ENCODE peak calls at places on chromosomes 16 and 17, in seven cellular contexts. S is body of pancreas, Y is cardiac muscle cell, R is fibroblast of villous mesenchyme, W is PC-3, O is heart left ventricle, L is colonic mucosa. G is an unnamed sample.

GRCh38 chr17:49707246-49707607 is 537 bp downstream of the SLC35B1 start:
- DNase-seq in R (peak), O (no peak), W (no peak), S (no peak), L (no peak), Y (no peak), G (peak)

GRCh38 chr17:66945451-66945850 is 19.1 kb upstream of the CACNG4 start:
- DNase-seq in R (no peak), Y (no peak), O (no peak), L (no peak), S (no peak), W (no peak), G (no peak)

GRCh38 chr16:62077998-62078397 is 41.8 kb upstream of the CDH8 start:
- DNase-seq in S (no peak), Y (peak), R (no peak), O (no peak), L (no peak), W (peak), G (no peak)

GRCh38 chr16:1920727-1921155 is 2.5 kb upstream of the HS3ST6 start:
- DNase-seq in S (no peak), W (peak), O (no peak), R (no peak), Y (peak), L (no peak), G (no peak)

GRCh38 chr17:73261952-73262675 is 434 bp upstream of the CPSF4L start:
- DNase-seq in O (no peak), S (peak), R (no peak), Y (no peak), W (no peak), L (peak), G (no peak)

GRCh38 chr16:4673387-4674046 is 19.8 kb upstream of the NUDT16L1 start:
- DNase-seq in R (no peak), W (no peak), Y (no peak), L (no peak), S (no peak), O (no peak), G (no peak)

GRCh38 chr17:61402978-61403845 is 3.6 kb downstream of the TBX2 start:
- DNase-seq in S (no peak), R (peak), W (no peak), Y (peak), L (no peak), O (no peak), G (no peak)

GRCh38 chr17:68097161-68097805 is 61.7 kb downstream of the KPNA2 start:
- DNase-seq in R (no peak), S (no peak), O (no peak), Y (no peak), W (no peak), L (no peak), G (no peak)

GRCh38 chr17:66541461-66542182 is 239.2 kb downstream of the PRKCA start:
- DNase-seq in O (no peak), W (peak), S (no peak), Y (no peak), L (peak), R (peak), G (no peak)

GRCh38 chr16:46729326-46729995 is 18.7 kb downstream of the MYLK3 start:
- DNase-seq in O (peak), S (no peak), R (no peak), W (no peak), Y (no peak), L (no peak), G (no peak)

GRCh38 chr17:64343833-64344637 is 46.6 kb downstream of the PECAM1 start:
- DNase-seq in S (peak), Y (no peak), L (peak), R (peak), W (peak), O (peak), G (peak)

GRCh38 chr17:78276098-78276497 is 44.7 kb downstream of the TMEM235 start:
- DNase-seq in L (no peak), W (no peak), O (no peak), Y (no peak), S (no peak), R (no peak), G (no peak)

GRCh38 chr17:42018339-42018738 is 1.1 kb upstream of the DNAJC7 start:
- DNase-seq in R (no peak), Y (no peak), L (no peak), W (no peak), O (no peak), S (no peak), G (no peak)

GRCh38 chr17:42019509-42020404 is at the start of gene NKIRAS2:
- DNase-seq in L (peak), R (peak), W (peak), Y (peak), O (peak), S (peak), G (peak)

GRCh38 chr17:42017866-42018200 is 594 bp upstream of the DNAJC7 start:
- DNase-seq in S (no peak), Y (no peak), O (no peak), R (no peak), W (no peak), L (no peak), G (no peak)

GRCh38 chr17:42016952-42017865 is at the start of gene DNAJC7:
- DNase-seq in Y (peak), L (peak), S (peak), R (peak), W (peak), O (peak), G (peak)

DNA sequence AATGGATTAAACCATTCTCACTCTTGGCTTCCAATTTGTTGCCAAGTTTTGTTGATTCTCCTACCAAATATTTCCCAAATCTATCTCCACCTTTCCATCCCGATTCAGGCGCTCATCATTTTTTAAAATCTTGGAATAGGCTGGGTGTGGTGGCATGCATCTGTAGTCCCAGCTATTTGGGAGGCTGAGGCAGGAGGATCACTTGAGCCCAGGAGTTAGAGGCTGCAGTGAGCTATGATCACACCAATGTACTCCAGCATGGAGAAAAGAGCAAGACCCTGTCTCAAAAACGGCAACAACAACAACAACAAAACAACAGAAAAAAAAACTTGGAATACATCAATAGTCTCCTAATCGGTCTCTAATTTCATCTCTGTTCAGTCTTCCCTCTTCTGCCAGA is 902 bp upstream of the NKIRAS2 start:
- DNase-seq in L (no peak), R (no peak), S (no peak), Y (no peak), O (no peak), W (no peak), G (no peak)
- TF ChIP-seq CTCF in L (no peak), R (no peak), S (no peak), Y (no peak), O (no peak), W (no peak), G (no peak)

GRCh38 chr16:76278976-76279375 is 1.8 kb downstream of the CNTNAP4 start:
- DNase-seq in W (peak), Y (peak), S (no peak), R (no peak), L (no peak), O (no peak), G (no peak)
- TF ChIP-seq CTCF in W (peak), Y (peak), S (no peak), R (no peak), L (no peak), O (peak), G (no peak)

DNA sequence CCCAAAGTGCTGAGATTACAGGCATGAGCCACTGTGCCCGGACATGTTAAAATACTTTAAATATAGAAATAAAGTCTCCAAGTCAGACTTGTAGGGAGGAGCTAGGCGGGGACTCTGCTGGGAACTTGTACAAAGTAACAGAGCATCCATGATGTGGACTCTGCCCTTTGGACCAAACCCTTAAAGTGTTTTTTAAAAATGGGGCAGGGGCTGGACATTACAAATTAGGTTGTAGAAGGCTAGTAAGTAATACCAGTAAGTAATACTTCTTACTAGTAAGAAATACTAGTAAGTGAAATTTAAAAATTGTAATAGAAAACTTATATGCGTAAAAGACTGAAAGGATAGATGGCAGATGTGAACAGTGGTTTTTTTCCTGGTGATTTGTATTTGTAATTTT is 9.7 kb upstream of the SPATA32 start:
- DNase-seq in L (no peak), Y (no peak), W (no peak), R (no peak), O (no peak), S (no peak), G (no peak)
- TF ChIP-seq CTCF in L (no peak), Y (no peak), W (no peak), R (no peak), O (no peak), S (no peak), G (no peak)

DNA sequence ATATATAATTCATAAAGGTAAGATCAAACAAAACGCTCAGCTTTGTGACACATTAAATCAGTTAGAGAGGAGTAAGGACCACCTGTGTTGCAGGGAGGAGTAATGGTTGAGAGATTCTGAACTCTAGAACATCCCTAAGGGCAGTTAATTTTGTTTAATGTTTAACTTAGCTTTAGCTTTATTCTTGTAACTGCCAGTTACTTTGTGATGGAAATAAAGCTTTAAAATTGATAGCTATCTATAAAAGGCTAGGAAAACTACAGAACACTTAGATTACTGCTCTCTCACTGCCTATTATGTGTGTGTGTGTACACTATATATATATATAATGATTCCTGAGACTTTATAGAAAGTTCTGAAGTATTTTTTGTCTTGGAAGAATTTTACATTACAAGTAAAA is 37.8 kb downstream of the PTRH2 start:
- DNase-seq in O (no peak), S (no peak), R (no peak), W (no peak), L (no peak), Y (no peak), G (no peak)
- TF ChIP-seq CTCF in O (no peak), S (no peak), R (no peak), W (no peak), L (no peak), Y (no peak), G (no peak)

DNA sequence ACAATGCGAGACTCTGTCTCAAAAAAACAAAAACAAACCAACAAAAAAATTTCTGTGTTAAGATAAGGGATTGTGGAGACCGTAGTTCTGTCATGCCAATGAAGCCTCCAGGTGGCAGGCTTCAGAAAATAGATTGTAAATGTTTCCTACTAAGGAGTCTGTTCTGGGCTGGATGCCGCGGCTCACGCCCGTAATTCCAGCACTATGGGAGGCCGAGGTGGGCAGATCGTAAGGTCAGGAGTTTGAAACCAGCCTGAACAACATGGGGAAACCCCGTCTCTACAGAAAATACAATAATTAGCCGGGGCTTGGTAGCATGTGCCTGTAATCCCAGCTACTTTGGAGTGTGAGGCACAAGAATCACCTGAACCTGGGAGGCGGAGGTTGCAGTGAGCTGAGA is 4.4 kb upstream of the SNX29 start:
- DNase-seq in Y (no peak), L (peak), R (peak), W (peak), S (no peak), O (no peak), G (no peak)
- TF ChIP-seq CTCF in Y (peak), L (peak), R (peak), W (peak), S (no peak), O (no peak), G (no peak)

DNA sequence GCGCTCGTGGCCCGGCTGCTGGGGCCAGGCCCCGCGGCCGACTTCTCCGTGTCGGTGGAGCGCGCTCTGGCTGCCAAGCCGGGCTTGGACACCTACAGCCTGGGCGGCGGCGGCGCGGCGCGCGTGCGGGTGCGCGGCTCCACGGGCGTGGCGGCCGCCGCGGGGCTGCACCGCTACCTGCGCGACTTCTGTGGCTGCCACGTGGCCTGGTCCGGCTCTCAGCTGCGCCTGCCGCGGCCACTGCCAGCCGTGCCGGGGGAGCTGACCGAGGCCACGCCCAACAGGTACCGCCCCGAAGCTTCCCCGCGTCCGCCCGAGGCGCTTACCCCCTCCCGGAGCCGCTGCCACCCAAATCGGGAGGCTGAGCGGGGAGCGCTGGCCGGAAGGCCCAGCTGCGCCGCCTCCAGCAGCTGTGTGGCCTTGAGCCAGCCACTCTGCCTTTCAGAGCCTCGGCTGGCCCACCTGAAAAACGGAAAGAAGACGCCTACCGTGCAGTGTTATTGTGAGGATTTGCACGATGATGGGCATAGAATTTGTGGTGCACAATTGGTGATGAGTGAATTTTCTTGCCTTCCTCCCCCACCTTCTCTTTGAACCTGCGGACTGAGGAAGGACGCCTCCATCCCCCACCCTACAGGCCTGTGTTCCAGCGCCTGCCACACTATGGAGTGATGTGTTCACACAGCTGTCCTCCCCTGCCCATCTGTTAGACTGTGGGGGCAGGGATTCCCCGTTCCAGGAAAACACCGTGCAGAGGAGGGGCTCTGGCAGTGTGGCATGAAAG is 523 bp downstream of the NAGLU start:
- DNase-seq in Y (peak), R (peak), O (peak), W (peak), L (peak), S (peak), G (peak)
- TF ChIP-seq CTCF in Y (no peak), R (no peak), O (no peak), W (no peak), L (no peak), S (no peak), G (no peak)

GRCh38 chr16:66900721-66901441 is 17.8 kb downstream of the CDH16 start:
- DNase-seq in S (no peak), W (no peak), Y (no peak), L (peak), O (no peak), R (no peak), G (no peak)

GRCh38 chr16:66898207-66898606 is 17.9 kb downstream of the PDP2 start:
- DNase-seq in O (no peak), L (no peak), S (no peak), W (no peak), R (no peak), Y (no peak), G (peak)

GRCh38 chr16:66898933-66899309 is 18.6 kb downstream of the PDP2 start:
- DNase-seq in O (no peak), W (no peak), S (no peak), L (no peak), Y (no peak), R (no peak), G (no peak)

GRCh38 chr16:66899945-66900688 is 18.6 kb downstream of the CDH16 start:
- DNase-seq in Y (peak), R (peak), L (peak), O (peak), W (peak), S (peak), G (peak)

GRCh38 chr16:66899310-66899944 is 19.1 kb downstream of the PDP2 start:
- DNase-seq in Y (no peak), S (no peak), O (no peak), L (no peak), R (peak), W (no peak), G (no peak)
- TF ChIP-seq CTCF in Y (no peak), S (no peak), O (no peak), L (no peak), R (no peak), W (no peak), G (no peak)

DNA sequence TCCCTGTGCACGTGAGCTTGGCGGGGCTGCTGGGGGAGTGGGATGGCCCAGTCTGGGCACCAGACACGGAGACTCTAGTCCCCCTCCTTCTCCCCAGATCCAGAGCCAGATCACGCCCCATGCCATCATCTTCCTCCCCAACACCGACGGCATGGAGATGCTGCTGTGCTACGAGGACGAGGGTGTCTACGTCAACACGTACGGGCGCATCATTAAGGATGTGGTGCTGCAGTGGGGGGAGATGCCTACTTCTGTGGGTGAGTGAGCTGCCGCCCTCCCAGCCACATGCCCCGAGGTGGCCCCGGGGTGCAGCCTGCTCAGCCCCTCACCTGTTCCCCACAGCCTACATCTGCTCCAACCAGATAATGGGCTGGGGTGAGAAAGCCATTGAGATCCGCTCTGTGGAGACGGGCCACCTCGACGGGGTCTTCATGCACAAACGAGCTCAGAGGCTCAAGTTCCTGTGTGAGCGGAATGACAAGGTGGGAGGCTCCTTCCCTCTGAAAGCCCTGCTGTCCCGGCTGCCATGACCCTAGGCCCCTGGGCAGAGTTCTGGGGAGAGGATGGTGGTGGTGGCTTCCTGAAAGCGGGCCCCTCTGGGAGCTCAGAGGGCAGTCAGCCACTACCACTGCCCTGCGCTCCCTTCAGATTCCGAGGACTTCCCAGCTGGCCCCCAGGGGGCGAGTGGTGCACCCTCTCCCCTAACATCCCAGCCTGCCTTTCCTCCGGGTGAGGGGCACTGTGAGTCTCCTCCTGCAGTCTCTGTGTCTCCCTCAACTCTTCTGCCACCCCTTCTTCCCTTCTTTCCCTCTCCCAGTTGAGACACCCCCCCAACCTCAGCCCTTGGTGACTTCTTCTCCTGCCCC is 2.8 kb upstream of the C17orf107 start:
- DNase-seq in W (no peak), L (no peak), S (no peak), Y (no peak), O (no peak), R (no peak), G (no peak)
- TF ChIP-seq CTCF in W (no peak), L (no peak), S (no peak), Y (no peak), O (no peak), R (no peak), G (no peak)

GRCh38 chr17:38868968-38869646 is 751 bp upstream of the LASP1 start:
- DNase-seq in W (peak), O (peak), L (peak), Y (peak), R (peak), S (peak), G (peak)
- TF ChIP-seq CTCF in W (peak), O (no peak), L (no peak), Y (peak), R (no peak), S (no peak), G (no peak)

GRCh38 chr17:6894206-6894528 is 62.6 kb upstream of the TEKT1 start:
- DNase-seq in Y (peak), L (no peak), R (no peak), W (no peak), S (no peak), O (no peak), G (no peak)
- TF ChIP-seq CTCF in Y (peak), L (no peak), R (peak), W (peak), S (no peak), O (peak), G (no peak)